ENCODE peak calls at places on chromosomes 7 and 10, in eight cellular contexts. V, O, S, Y, L, Q, A and P are unnamed samples.
A peak's percentile ranks its signal among the peaks of the same experiment; 100 is the strongest.

GRCh38 chr10:3255086-3255485 is 82.5 kb upstream of the PITRM1 start:
- DNase-seq in Q (no peak), Y (no peak), A (no peak), O (no peak), V (peak; percentile 17), L (no peak), S (no peak), P (no peak)

GRCh38 chr7:103613655-103614642 is 167.9 kb upstream of the SLC26A5 start:
- DNase-seq in S (no peak), O (peak; percentile 52), A (no peak), V (peak; percentile 15), Y (peak; percentile 34), Q (no peak), L (no peak), P (no peak)

GRCh38 chr7:148722340-148723165 is 23.9 kb downstream of the CUL1 start:
- DNase-seq in O (no peak), S (no peak), A (no peak), Y (no peak), Q (no peak), L (peak; percentile 27), V (no peak), P (no peak)

GRCh38 chr10:99551158-99551557 is 18.4 kb downstream of the NKX2-3 start:
- DNase-seq in Q (peak; percentile 54), V (peak; percentile 74), S (no peak), Y (peak; percentile 55), L (no peak), O (peak; percentile 39), A (no peak), P (peak; percentile 55)

GRCh38 chr10:101016814-101017213 is 14.1 kb downstream of the PDZD7 start:
- DNase-seq in S (no peak), O (no peak), V (no peak), A (no peak), L (no peak), Q (no peak), Y (no peak), P (no peak)

GRCh38 chr7:128307066-128307465 is 36.6 kb downstream of the RBM28 start:
- DNase-seq in L (no peak), O (no peak), S (no peak), V (no peak), Q (no peak), Y (no peak), A (no peak), P (no peak)

GRCh38 chr7:3063016-3063753 is 19.5 kb upstream of the CARD11 start:
- DNase-seq in V (no peak), L (no peak), Y (no peak), Q (no peak), O (no peak), S (no peak), A (no peak), P (no peak)

GRCh38 chr7:68925241-68925640 is 673.0 kb upstream of the AUTS2 start:
- DNase-seq in L (no peak), S (no peak), Y (no peak), Q (no peak), V (no peak), A (no peak), O (no peak), P (no peak)

GRCh38 chr7:147053761-147054160 is 937.2 kb downstream of the CNTNAP2 start:
- DNase-seq in L (no peak), O (no peak), V (peak; percentile 36), S (no peak), Q (no peak), A (no peak), Y (no peak), P (no peak)

GRCh38 chr7:151088019-151088855 is 2.0 kb downstream of the AGAP3 start:
- DNase-seq in V (peak; percentile 44), Y (no peak), Q (no peak), S (no peak), A (peak; percentile 55), L (no peak), O (peak; percentile 75), P (no peak)

GRCh38 chr7:151088856-151089699 is 2.8 kb downstream of the AGAP3 start:
- DNase-seq in A (peak; percentile 81), Y (peak; percentile 61), V (peak; percentile 69), S (no peak), Q (no peak), O (peak; percentile 89), L (peak; percentile 69), P (no peak)

GRCh38 chr7:151085691-151086620 is at the start of gene AGAP3:
- DNase-seq in Y (peak; percentile 91), O (peak; percentile 84), V (peak; percentile 66), A (peak; percentile 92), Q (no peak), S (no peak), L (peak; percentile 92), P (peak; percentile 93)

GRCh38 chr7:151086802-151087246 is 549 bp downstream of the AGAP3 start:
- DNase-seq in L (no peak), Y (peak; percentile 53), A (no peak), V (no peak), S (no peak), Q (no peak), O (peak; percentile 76), P (peak; percentile 74)

GRCh38 chr7:151087247-151088018 is 1.2 kb downstream of the AGAP3 start:
- DNase-seq in Y (no peak), Q (no peak), A (peak; percentile 67), O (peak; percentile 84), V (peak; percentile 55), S (no peak), L (peak; percentile 72), P (no peak)
- H3K4me3 ChIP-seq in Y (peak overlapping the region; percentile 82), Q (peak overlapping the region; percentile 91), A (peak overlapping the region; percentile 75), O (peak overlapping the region; percentile 87), V (peak overlapping the region; percentile 77), S (peak overlapping the region; percentile 93), L (peak overlapping the region; percentile 90), P (peak overlapping the region; percentile 91)

DNA sequence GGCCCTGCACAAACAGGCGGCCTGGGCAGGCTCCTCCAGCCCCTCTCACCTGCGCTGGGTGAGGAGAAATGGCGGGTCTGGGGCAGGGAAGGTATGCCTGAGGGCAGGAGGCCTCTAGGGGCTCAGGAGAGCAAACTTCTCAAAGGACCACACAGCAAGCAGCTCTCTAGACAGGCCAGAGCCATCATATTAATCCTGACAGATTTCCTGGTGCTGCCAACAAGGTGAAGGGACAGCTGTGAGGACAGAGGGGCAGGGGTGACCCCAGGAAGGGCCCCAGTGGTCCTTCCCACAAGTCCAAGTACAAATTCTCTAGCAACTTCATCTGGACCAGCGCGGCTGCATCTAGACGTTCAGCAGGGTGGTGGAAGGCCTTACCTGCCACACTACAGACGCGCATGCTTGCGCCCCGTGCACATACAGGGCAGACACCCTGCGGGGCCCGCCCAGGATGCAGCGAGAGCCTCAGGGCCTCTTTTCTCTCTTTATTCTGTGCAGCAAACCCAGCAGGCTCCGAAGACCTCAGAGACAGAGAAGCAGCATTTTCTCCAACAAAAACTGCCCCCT is 62.1 kb downstream of the ZRANB1 start:
- DNase-seq in S (no peak), L (no peak), Y (no peak), O (no peak), V (no peak), Q (no peak), A (peak; percentile 9), P (no peak)
- H3K4me3 ChIP-seq in S (no peak overlapping the region), L (no peak overlapping the region), Y (no peak overlapping the region), O (no peak overlapping the region), V (no peak overlapping the region), Q (no peak overlapping the region), A (no peak overlapping the region), P (no peak overlapping the region)

GRCh38 chr10:79562135-79562756 is 2.0 kb upstream of the SFTPA2 start:
- DNase-seq in A (peak; percentile 63), Y (peak; percentile 65), O (peak; percentile 74), L (peak; percentile 55), Q (peak; percentile 4), S (peak; percentile 39), V (peak; percentile 58), P (peak; percentile 92)
- H3K4me3 ChIP-seq in A (peak overlapping the region; percentile 17), Y (no peak overlapping the region), O (no peak overlapping the region), L (peak overlapping the region; percentile 47), Q (no peak overlapping the region), S (no peak overlapping the region), V (no peak overlapping the region), P (no peak overlapping the region)

GRCh38 chr10:20953120-20953519 is 56.0 kb upstream of the NEBL start:
- DNase-seq in Y (no peak), Q (no peak), O (no peak), V (no peak), A (no peak), L (no peak), S (no peak), P (peak; percentile 60)

GRCh38 chr10:20957744-20958143 is 60.6 kb upstream of the NEBL start:
- DNase-seq in V (no peak), Y (no peak), Q (no peak), A (no peak), S (no peak), O (no peak), L (no peak), P (no peak)

GRCh38 chr10:20955355-20955893 is 58.3 kb upstream of the NEBL start:
- DNase-seq in Q (no peak), S (no peak), Y (peak; percentile 89), V (no peak), A (no peak), O (no peak), L (no peak), P (peak; percentile 61)

GRCh38 chr10:20956843-20957242 is 59.7 kb upstream of the NEBL start:
- DNase-seq in Y (no peak), S (no peak), V (no peak), Q (no peak), A (no peak), L (no peak), O (no peak), P (no peak)

GRCh38 chr10:20954519-20954918 is 57.4 kb upstream of the NEBL start:
- DNase-seq in Q (no peak), Y (peak; percentile 92), L (no peak), O (no peak), V (no peak), A (no peak), S (no peak), P (peak; percentile 96)
- H3K4me3 ChIP-seq in Q (no peak overlapping the region), Y (no peak overlapping the region), L (no peak overlapping the region), O (no peak overlapping the region), V (no peak overlapping the region), A (no peak overlapping the region), S (no peak overlapping the region), P (peak overlapping the region; percentile 26)

DNA sequence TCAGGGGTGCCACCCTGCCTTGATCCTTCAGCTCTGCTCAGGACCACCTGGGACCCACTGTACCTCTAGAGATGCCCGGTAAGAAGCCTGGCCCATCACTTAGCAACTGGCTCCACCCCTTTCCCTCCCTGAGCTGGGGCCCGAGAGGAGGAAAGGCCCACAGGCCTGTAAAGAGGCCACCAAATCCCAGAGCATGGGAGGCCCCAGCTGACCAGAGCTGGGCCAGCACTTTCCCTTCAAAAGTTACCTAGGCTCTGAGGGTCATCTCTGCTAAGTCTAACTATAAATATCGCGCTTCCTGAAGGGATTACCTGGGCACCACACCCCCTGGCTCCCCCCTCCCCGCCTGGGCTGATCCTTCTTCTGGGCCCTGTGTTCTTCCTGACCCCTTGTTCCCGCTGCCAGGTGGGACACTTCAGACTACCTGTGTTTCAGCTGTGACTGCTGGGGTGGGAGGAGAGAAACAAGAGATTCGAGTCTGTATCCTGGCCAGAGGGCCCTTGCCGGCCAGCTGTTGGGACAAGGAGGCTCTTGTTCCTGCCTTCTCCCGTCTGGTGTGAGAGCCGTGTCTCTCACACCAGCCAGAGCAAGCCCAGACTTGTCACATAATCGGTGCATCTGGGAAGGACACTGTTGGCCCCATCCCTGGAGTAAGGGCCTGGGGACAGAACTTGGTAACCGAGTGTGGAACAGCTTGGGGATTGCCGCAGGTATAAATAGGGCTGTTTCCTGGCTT is 22.8 kb upstream of the ANKRD2 start:
- DNase-seq in A (no peak), S (no peak), Y (peak; percentile 49), O (peak; percentile 34), L (peak; percentile 43), Q (no peak), V (no peak), P (peak; percentile 79)
- H3K4me3 ChIP-seq in A (no peak overlapping the region), S (no peak overlapping the region), Y (no peak overlapping the region), O (no peak overlapping the region), L (no peak overlapping the region), Q (no peak overlapping the region), V (no peak overlapping the region), P (no peak overlapping the region)